ENCODE peak calls at places on chromosome 19, in nine cellular contexts. L, P, O, X, Z, R, Y, E and S are unnamed samples.

GRCh38 chr19:33906578-33907335 is 110.1 kb downstream of the KCTD15 start:
- DNase-seq in L (no peak), P (no peak), O (peak), X (no peak), Z (no peak), R (peak), Y (no peak), E (no peak), S (peak)

GRCh38 chr19:1063030-1063908 is 3.7 kb upstream of the ARHGAP45 start:
- DNase-seq in L (peak), P (no peak), O (no peak), X (peak), Z (peak), R (peak), Y (no peak), E (peak), S (no peak)

GRCh38 chr19:1470864-1471513 is 8.0 kb downstream of the C19orf25 start:
- DNase-seq in L (no peak), P (no peak), O (no peak), X (no peak), Z (peak), R (no peak), Y (no peak), E (no peak), S (no peak)

GRCh38 chr19:15264061-15264932 is 32.0 kb upstream of the EPHX3 start:
- DNase-seq in L (peak), P (peak), O (peak), X (peak), Z (peak), R (peak), Y (no peak), E (peak), S (peak)

GRCh38 chr19:50190439-50190891 is 13.0 kb upstream of the MYH14 start:
- DNase-seq in L (no peak), P (no peak), O (no peak), X (no peak), Z (no peak), R (no peak), Y (no peak), E (no peak), S (no peak)

GRCh38 chr19:45451181-45451849 is 16.5 kb upstream of the FOSB start:
- DNase-seq in L (no peak), P (no peak), O (peak), X (no peak), Z (peak), R (peak), Y (no peak), E (peak), S (peak)

GRCh38 chr19:42480335-42481095 is 37.8 kb upstream of the CXCL17 start:
- DNase-seq in L (no peak), P (no peak), O (peak), X (no peak), Z (no peak), R (peak), Y (no peak), E (no peak), S (peak)

GRCh38 chr19:52028780-52029123 is 573 bp upstream of the ZNF614 start:
- DNase-seq in L (no peak), P (no peak), O (no peak), X (no peak), Z (no peak), R (no peak), Y (no peak), E (no peak), S (no peak)

GRCh38 chr19:401836-402535 is 7.0 kb downstream of the C2CD4C start:
- DNase-seq in L (no peak), P (no peak), O (no peak), X (no peak), Z (peak), R (no peak), Y (no peak), E (no peak), S (no peak)

GRCh38 chr19:56566904-56567273 is 379 bp upstream of the ZNF470 start:
- DNase-seq in L (peak), P (peak), O (peak), X (peak), Z (peak), R (peak), Y (no peak), E (no peak), S (peak)

GRCh38 chr19:5065717-5066116 is 96.8 kb downstream of the KDM4B start:
- DNase-seq in L (no peak), P (no peak), O (no peak), X (no peak), Z (peak), R (no peak), Y (no peak), E (no peak), S (no peak)